ENCODE peak calls at places on chromosomes 7 and 10, in ten cellular contexts. V is RWPE1; S is stimulated activated naive CD4-positive, alpha-beta T cell; M is DMS153; C is glutamatergic neuron; X is SW480; B is NCI-H1694 treated with DMSO at 0.1 percent for 48 hours; D is ACHN; G is AG04450; L is NCI-H2107. P is an unnamed sample.

GRCh38 chr7:18087031-18087686 is 59.5 kb upstream of the PRPS1L1 start:
- DNase-seq in M (no peak), X (no peak), L (no peak), D (no peak), C (peak), V (no peak), B (no peak), G (no peak), S (no peak), P (no peak)

GRCh38 chr10:132942101-132942739 is at the start of gene CFAP46:
- DNase-seq in D (peak), G (no peak), X (no peak), S (no peak), M (no peak), V (peak), C (peak), L (no peak), B (no peak), P (peak)

GRCh38 chr7:100817097-100817496 is 10.2 kb downstream of the EPHB4 start:
- DNase-seq in S (no peak), L (no peak), M (no peak), D (no peak), V (no peak), C (no peak), X (no peak), G (no peak), B (no peak), P (no peak)

GRCh38 chr7:127035203-127035849 is 217.4 kb downstream of the GRM8 start:
- DNase-seq in S (no peak), D (no peak), B (no peak), L (no peak), C (no peak), X (no peak), V (no peak), G (no peak), M (no peak), P (no peak)

GRCh38 chr10:87659571-87660483 is at the start of gene PAPSS2:
- DNase-seq in M (no peak), B (peak), X (peak), G (no peak), S (peak), D (peak), C (peak), L (no peak), V (peak), P (peak)

GRCh38 chr10:132250456-132251223 is 57.1 kb downstream of the STK32C start:
- DNase-seq in C (no peak), D (no peak), B (no peak), V (no peak), M (no peak), X (no peak), L (no peak), G (no peak), S (no peak), P (no peak)

GRCh38 chr7:5218564-5219360 is 28.7 kb downstream of the WIPI2 start:
- DNase-seq in X (no peak), M (no peak), D (no peak), G (no peak), C (no peak), B (no peak), V (no peak), L (no peak), S (no peak), P (no peak)

GRCh38 chr10:113007821-113008220 is 57.8 kb downstream of the TCF7L2 start:
- DNase-seq in V (no peak), B (no peak), X (no peak), D (no peak), L (no peak), G (no peak), S (no peak), C (no peak), M (no peak), P (no peak)

GRCh38 chr7:8724080-8724718 is 290.8 kb downstream of the NXPH1 start:
- DNase-seq in X (peak), S (no peak), M (peak), B (peak), D (peak), L (peak), V (peak), G (no peak), C (peak), P (no peak)

GRCh38 chr10:73593110-73593509 is 2.0 kb upstream of the USP54 start:
- DNase-seq in D (no peak), B (no peak), V (no peak), G (no peak), X (no peak), L (no peak), C (no peak), S (no peak), M (no peak), P (no peak)

GRCh38 chr10:15290150-15290549 is 80.9 kb downstream of the FAM171A1 start:
- DNase-seq in G (no peak), V (no peak), B (no peak), L (no peak), C (no peak), X (no peak), M (no peak), S (no peak), D (no peak), P (no peak)

GRCh38 chr10:100828744-100829102 is 83.3 kb downstream of the PAX2 start:
- DNase-seq in V (no peak), B (peak), D (no peak), L (no peak), X (peak), M (no peak), G (no peak), C (no peak), S (peak), P (no peak)

GRCh38 chr10:84695983-84696382 is 367.6 kb downstream of the CCSER2 start:
- DNase-seq in S (no peak), L (no peak), B (no peak), C (no peak), M (no peak), V (no peak), X (no peak), G (no peak), D (no peak), P (no peak)

GRCh38 chr7:107353701-107354100 is 116.2 kb upstream of the GPR22 start:
- DNase-seq in V (no peak), M (no peak), L (no peak), C (no peak), G (no peak), X (no peak), B (no peak), S (no peak), D (no peak), P (no peak)

GRCh38 chr10:49569031-49569765 is 30.3 kb upstream of the ERCC6 start:
- DNase-seq in B (no peak), S (no peak), C (no peak), M (no peak), V (peak), L (no peak), D (no peak), G (no peak), X (no peak), P (no peak)

GRCh38 chr7:47379629-47380324 is 202.1 kb downstream of the TNS3 start:
- DNase-seq in X (peak), L (no peak), M (no peak), V (peak), B (no peak), C (no peak), G (peak), S (no peak), D (peak), P (peak)

GRCh38 chr10:132628966-132629900 is 91.6 kb downstream of the INPP5A start:
- DNase-seq in G (no peak), C (peak), S (no peak), L (no peak), B (no peak), M (no peak), V (no peak), X (no peak), D (no peak), P (no peak)

GRCh38 chr7:44226396-44226753 is 25.6 kb downstream of the YKT6 start:
- DNase-seq in S (no peak), M (no peak), G (no peak), C (peak), V (no peak), B (no peak), D (no peak), X (no peak), L (no peak), P (no peak)

GRCh38 chr7:66654275-66655112 is 25.8 kb downstream of the KCTD7 start:
- DNase-seq in S (peak), V (peak), X (peak), M (peak), C (peak), L (peak), D (peak), B (peak), G (peak), P (peak)

GRCh38 chr10:117615649-117616048 is 73.1 kb downstream of the EMX2 start:
- DNase-seq in M (no peak), V (no peak), C (no peak), S (no peak), G (no peak), D (no peak), L (no peak), X (no peak), B (peak), P (no peak)

GRCh38 chr7:129522088-129522970 is 20.0 kb downstream of the SMKR1 start:
- DNase-seq in D (no peak), C (peak), V (no peak), B (no peak), L (no peak), G (no peak), M (no peak), S (no peak), X (no peak), P (no peak)

GRCh38 chr7:92691578-92691977 is 101.4 kb upstream of the FAM133B start:
- DNase-seq in X (peak), L (no peak), B (peak), V (peak), S (no peak), M (peak), G (peak), D (peak), C (no peak), P (no peak)

GRCh38 chr7:92057375-92057774 is 76.9 kb downstream of the CYP51A1 start:
- DNase-seq in D (no peak), X (peak), M (peak), S (no peak), V (peak), C (no peak), G (no peak), B (no peak), L (peak), P (no peak)

GRCh38 chr7:99312316-99313203 is 13.1 kb upstream of the ARPC1A start:
- DNase-seq in D (peak), X (peak), L (peak), B (peak), C (peak), V (peak), G (peak), S (peak), M (no peak), P (peak)

GRCh38 chr7:55155351-55156117 is 136.7 kb downstream of the EGFR start:
- DNase-seq in B (no peak), C (no peak), S (no peak), L (peak), D (no peak), V (no peak), G (no peak), X (no peak), M (peak), P (no peak)

GRCh38 chr10:118916777-118917176 is 112.7 kb upstream of the NANOS1 start:
- DNase-seq in L (no peak), B (no peak), V (no peak), G (no peak), C (no peak), D (no peak), S (no peak), M (no peak), X (no peak), P (no peak)

GRCh38 chr7:157855452-157856213 is 518.8 kb downstream of the DNAJB6 start:
- DNase-seq in C (no peak), M (no peak), X (no peak), B (no peak), L (no peak), G (no peak), D (no peak), V (no peak), S (no peak), P (no peak)

GRCh38 chr10:102505462-102506115 is 1.8 kb downstream of the SUFU start:
- DNase-seq in B (no peak), G (no peak), S (no peak), X (no peak), C (peak), V (no peak), D (no peak), M (no peak), L (no peak), P (peak)

GRCh38 chr10:99711129-99711719 is 20.7 kb downstream of the COX15 start:
- DNase-seq in G (peak), X (peak), S (no peak), D (peak), M (peak), V (peak), C (no peak), B (peak), L (no peak), P (no peak)

GRCh38 chr7:114302858-114303257 is 111.8 kb upstream of the FOXP2 start:
- DNase-seq in G (no peak), S (no peak), L (no peak), B (no peak), M (no peak), V (no peak), C (no peak), D (no peak), X (no peak), P (no peak)

GRCh38 chr7:11077816-11078215 is 104.1 kb downstream of the PHF14 start:
- DNase-seq in L (no peak), B (no peak), M (no peak), V (no peak), G (no peak), D (no peak), X (no peak), C (no peak), S (no peak), P (no peak)

GRCh38 chr10:107971973-107972372 is 807.5 kb upstream of the SORCS1 start:
- DNase-seq in C (no peak), S (no peak), B (no peak), V (peak), X (peak), L (no peak), D (no peak), G (no peak), M (no peak), P (no peak)

GRCh38 chr10:22619111-22619510 is 95.3 kb downstream of the PIP4K2A start:
- DNase-seq in C (no peak), M (no peak), B (no peak), S (no peak), G (no peak), D (no peak), L (no peak), V (no peak), X (no peak), P (no peak)

GRCh38 chr10:103839867-103840746 is 15.3 kb downstream of the SH3PXD2A start:
- DNase-seq in B (peak), M (peak), S (no peak), G (no peak), L (no peak), V (no peak), X (no peak), D (no peak), C (no peak), P (no peak)

GRCh38 chr7:43650457-43651052 is 67.6 kb downstream of the STK17A start:
- DNase-seq in S (no peak), V (no peak), B (no peak), C (no peak), X (no peak), L (no peak), G (peak), M (no peak), D (peak), P (no peak)

GRCh38 chr10:77556990-77557601 is 80.5 kb downstream of the KCNMA1 start:
- DNase-seq in M (peak), X (no peak), G (no peak), L (no peak), V (no peak), D (no peak), S (no peak), B (no peak), C (no peak), P (no peak)

GRCh38 chr10:51405580-51406367 is 293.6 kb downstream of the CSTF2T start:
- DNase-seq in G (no peak), V (peak), D (no peak), X (no peak), B (no peak), S (no peak), L (no peak), C (no peak), M (no peak), P (no peak)

P was measured in ovary.